ENCODE peak calls at places on chromosomes 11 and 22, in five cellular contexts. P is H9, B is cardiac muscle cell, C is kidney, Y is pancreas. R is an unnamed sample.

GRCh38 chr22:43128928-43129424 is 14.2 kb downstream of the MCAT start:
- DNase-seq in P (no peak), B (no peak), C (no peak), Y (peak), R (no peak)

GRCh38 chr11:60750911-60751310 is 5.8 kb upstream of the MS4A15 start:
- DNase-seq in P (no peak), B (no peak), C (no peak), Y (no peak), R (no peak)

GRCh38 chr11:99693941-99694492 is 673.3 kb downstream of the CNTN5 start:
- DNase-seq in P (no peak), B (peak), C (no peak), Y (no peak), R (no peak)

GRCh38 chr11:46294365-46295309 is 17.2 kb downstream of the CREB3L1 start:
- DNase-seq in P (peak), B (peak), C (peak), Y (no peak), R (peak)

GRCh38 chr22:24107668-24108067 is 73.6 kb upstream of the SUSD2 start:
- DNase-seq in P (no peak), B (peak), C (peak), Y (no peak), R (peak)

GRCh38 chr22:50016308-50016987 is 3.9 kb upstream of the IL17REL start:
- DNase-seq in P (no peak), B (no peak), C (peak), Y (peak), R (no peak)

GRCh38 chr11:69130586-69131566 is 24.9 kb upstream of the SMIM38 start:
- DNase-seq in P (peak), B (no peak), C (peak), Y (no peak), R (no peak)

GRCh38 chr11:15327786-15328231 is 213.1 kb downstream of the INSC start:
- DNase-seq in P (peak), B (peak), C (peak), Y (peak), R (peak)

GRCh38 chr11:37972691-37973090 is 1374.7 kb upstream of the RAG2 start:
- DNase-seq in P (no peak), B (peak), C (no peak), Y (no peak), R (no peak)

GRCh38 chr11:113553905-113554304 is 78.7 kb upstream of the DRD2 start:
- DNase-seq in P (no peak), B (no peak), C (no peak), Y (no peak), R (no peak)

GRCh38 chr22:45684169-45684568 is 12.5 kb downstream of the ATXN10 start:
- DNase-seq in P (no peak), B (no peak), C (no peak), Y (no peak), R (no peak)

GRCh38 chr22:19721486-19722172 is 1.7 kb upstream of the GP1BB start:
- DNase-seq in P (no peak), B (no peak), C (no peak), Y (peak), R (no peak)

GRCh38 chr11:114311946-114312345 is 15.7 kb downstream of the NNMT start:
- DNase-seq in P (no peak), B (peak), C (no peak), Y (no peak), R (no peak)

GRCh38 chr22:30830907-30831306 is 136.2 kb downstream of the OSBP2 start:
- DNase-seq in P (no peak), B (peak), C (no peak), Y (no peak), R (peak)

GRCh38 chr11:68839054-68839865 is 2.5 kb downstream of the CPT1A start:
- DNase-seq in P (peak), B (peak), C (peak), Y (peak), R (peak)

GRCh38 chr22:44261861-44262595 is 50.7 kb downstream of the SHISAL1 start:
- DNase-seq in P (peak), B (peak), C (no peak), Y (no peak), R (no peak)

GRCh38 chr11:79179087-79179486 is 261.7 kb downstream of the TENM4 start:
- DNase-seq in P (no peak), B (no peak), C (no peak), Y (no peak), R (peak)

GRCh38 chr11:131108780-131109179 is 192.5 kb upstream of the SNX19 start:
- DNase-seq in P (no peak), B (no peak), C (no peak), Y (no peak), R (peak)

GRCh38 chr11:115535781-115536180 is 31.6 kb upstream of the CADM1 start:
- DNase-seq in P (no peak), B (no peak), C (no peak), Y (no peak), R (no peak)

GRCh38 chr22:38176170-38176741 is 5.4 kb downstream of the PLA2G6 start:
- DNase-seq in P (no peak), B (peak), C (peak), Y (no peak), R (peak)

GRCh38 chr11:22169833-22170232 is 23.1 kb upstream of the ANO5 start:
- DNase-seq in P (no peak), B (no peak), C (no peak), Y (no peak), R (no peak)

GRCh38 chr11:125572916-125573315 is 3.6 kb downstream of the EI24 start:
- DNase-seq in P (no peak), B (no peak), C (no peak), Y (no peak), R (no peak)

GRCh38 chr22:35341090-35341874 is 39.6 kb upstream of the HMOX1 start:
- DNase-seq in P (no peak), B (no peak), C (peak), Y (no peak), R (no peak)

GRCh38 chr22:35335468-35335867 is 35.8 kb downstream of the TOM1 start:
- DNase-seq in P (no peak), B (no peak), C (no peak), Y (peak), R (no peak)

GRCh38 chr22:35334010-35334409 is 34.3 kb downstream of the TOM1 start:
- DNase-seq in P (no peak), B (no peak), C (no peak), Y (no peak), R (no peak)

GRCh38 chr22:35335936-35336781 is 36.5 kb downstream of the TOM1 start:
- DNase-seq in P (no peak), B (no peak), C (peak), Y (peak), R (no peak)

GRCh38 chr22:35337932-35338331 is 38.2 kb downstream of the TOM1 start:
- DNase-seq in P (peak), B (no peak), C (peak), Y (no peak), R (no peak)
- TF ChIP-seq CTCF in P (peak), B (no peak), C (no peak), Y (no peak), R (no peak)

DNA sequence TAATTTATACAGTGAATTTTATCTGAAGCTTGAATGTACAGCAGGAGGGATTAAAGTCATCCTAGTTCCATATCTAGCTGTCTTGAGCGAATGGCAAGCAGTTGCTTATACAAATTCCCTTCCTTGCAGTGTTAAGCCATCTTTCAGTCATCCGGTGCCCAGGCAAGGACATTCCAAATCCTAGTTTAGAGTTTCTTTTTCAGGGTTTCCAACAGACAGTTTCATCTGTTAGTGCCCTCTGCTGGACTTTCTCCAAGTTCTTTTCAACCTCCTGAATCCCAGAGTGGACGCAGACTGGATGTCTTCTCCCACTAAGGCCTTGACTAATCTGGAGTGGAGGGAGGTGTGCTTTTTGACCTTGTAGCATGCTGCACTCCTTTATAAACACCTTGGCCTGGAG is 45.4 kb downstream of the GRAMD1B start:
- DNase-seq in P (no peak), B (peak), C (no peak), Y (no peak), R (peak)
- TF ChIP-seq CTCF in P (peak), B (peak), C (peak), Y (no peak), R (peak)

DNA sequence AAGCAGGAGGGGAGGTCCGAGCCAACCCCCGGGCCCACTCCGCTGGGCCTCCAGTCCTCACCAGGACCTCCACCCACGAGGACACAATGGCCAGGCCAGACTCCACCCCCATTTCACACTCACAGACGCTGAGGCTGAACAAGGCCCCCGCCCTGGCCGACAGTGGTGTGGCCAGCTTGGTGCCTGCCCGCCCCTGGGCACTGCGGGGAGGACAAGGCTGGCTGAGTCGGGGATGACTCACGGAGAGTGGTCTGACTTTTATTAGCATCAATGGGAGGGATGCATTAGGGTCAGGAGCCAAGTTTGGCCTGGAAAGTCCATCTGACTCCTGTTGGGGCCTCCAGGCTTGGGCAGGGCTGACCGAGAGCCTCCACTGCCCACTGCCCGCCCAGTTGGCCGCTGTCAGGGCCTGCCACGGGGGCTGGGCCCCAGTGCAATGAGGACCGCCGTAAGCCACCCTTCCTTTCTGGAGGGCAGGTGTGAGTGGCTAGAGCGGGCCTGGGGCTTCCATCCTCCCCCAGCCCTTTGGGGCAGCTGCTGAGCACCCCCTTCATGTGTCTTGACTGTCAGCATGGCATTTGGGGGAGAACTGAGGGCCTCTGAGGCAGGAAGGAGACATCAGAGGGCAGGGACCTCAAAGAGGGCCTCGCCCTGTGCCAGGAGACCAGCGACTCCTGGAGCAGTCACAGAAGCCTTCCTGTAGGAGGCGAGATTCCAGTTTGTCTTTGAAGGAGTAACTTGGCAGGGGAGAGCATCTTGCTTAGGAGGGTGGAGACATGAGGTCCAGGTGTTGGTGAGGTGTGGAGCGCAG is 10.6 kb downstream of the TSPAN32 start:
- DNase-seq in P (no peak), B (peak), C (peak), Y (peak), R (peak)
- TF ChIP-seq CTCF in P (peak), B (no peak), C (no peak), Y (no peak), R (no peak)

GRCh38 chr11:102284008-102284407 is 33.3 kb upstream of the BIRC3 start:
- DNase-seq in P (no peak), B (no peak), C (no peak), Y (no peak), R (no peak)

GRCh38 chr11:102280237-102280833 is 36.9 kb upstream of the BIRC3 start:
- DNase-seq in P (no peak), B (no peak), C (no peak), Y (no peak), R (no peak)

GRCh38 chr11:102276302-102277182 is 40.7 kb upstream of the BIRC3 start:
- DNase-seq in P (no peak), B (peak), C (no peak), Y (no peak), R (peak)

GRCh38 chr11:102283088-102283487 is 34.2 kb upstream of the BIRC3 start:
- DNase-seq in P (no peak), B (no peak), C (no peak), Y (no peak), R (peak)

GRCh38 chr11:102279641-102280170 is 37.6 kb upstream of the BIRC3 start:
- DNase-seq in P (no peak), B (peak), C (no peak), Y (no peak), R (peak)
- TF ChIP-seq CTCF in P (no peak), B (peak), C (no peak), Y (no peak), R (peak)

GRCh38 chr11:65888163-65888814 is at the start of gene FIBP:
- DNase-seq in P (peak), B (peak), C (peak), Y (peak), R (peak)

GRCh38 chr11:65890324-65891179 is at the start of gene CCDC85B:
- DNase-seq in P (peak), B (peak), C (peak), Y (peak), R (peak)

GRCh38 chr11:65894034-65894591 is 3.6 kb downstream of the CCDC85B start:
- DNase-seq in P (no peak), B (no peak), C (peak), Y (peak), R (no peak)

GRCh38 chr11:65892661-65893317 is 2.3 kb downstream of the CCDC85B start:
- DNase-seq in P (no peak), B (no peak), C (peak), Y (peak), R (no peak)

GRCh38 chr11:65891180-65892136 is 985 bp downstream of the CCDC85B start:
- DNase-seq in P (peak), B (peak), C (peak), Y (peak), R (no peak)
- TF ChIP-seq CTCF in P (peak), B (peak), C (peak), Y (no peak), R (peak)

DNA sequence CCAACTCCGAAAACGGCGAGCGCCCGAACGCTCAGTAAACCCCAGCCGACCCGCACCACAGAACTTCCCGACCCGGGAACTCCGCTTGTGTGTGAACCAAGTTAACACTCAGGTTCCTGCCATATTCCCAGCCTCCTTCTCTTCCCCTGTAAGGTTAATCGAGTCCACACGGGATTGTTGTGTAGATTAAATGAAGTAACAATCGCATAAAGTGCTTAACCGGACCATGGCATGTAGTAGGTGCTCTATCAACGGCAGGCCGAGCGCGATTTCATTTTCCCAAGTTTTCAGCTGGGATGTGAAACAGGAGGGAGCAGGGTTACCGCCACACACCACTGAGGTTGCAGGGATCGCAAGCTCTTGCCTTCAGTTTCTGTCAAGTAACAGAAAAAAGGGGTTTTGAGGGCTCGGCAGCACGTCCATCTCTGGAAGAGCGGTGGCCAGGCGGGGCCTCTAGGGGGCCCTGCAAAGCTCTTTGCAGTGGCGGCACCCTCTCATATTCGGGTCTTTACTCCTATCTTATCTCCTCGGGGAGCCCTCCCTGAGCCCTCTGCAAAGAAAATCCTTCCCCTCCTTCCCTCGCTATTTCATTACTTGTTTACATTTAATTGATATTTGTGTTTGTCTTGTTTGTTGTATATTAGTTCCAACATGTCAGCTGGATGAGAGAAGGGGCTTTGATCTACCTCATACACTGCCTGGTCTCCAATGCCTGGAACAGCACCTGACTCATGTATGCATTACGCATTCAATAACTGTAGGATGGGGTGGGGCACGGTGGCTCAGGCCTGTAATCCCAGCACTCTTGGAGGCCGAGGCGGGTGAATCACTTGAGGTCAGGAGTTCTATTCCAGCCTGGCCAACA is 792 bp upstream of the PLEKHA7 start:
- DNase-seq in P (peak), B (peak), C (no peak), Y (no peak), R (no peak)
- TF ChIP-seq CTCF in P (peak), B (peak), C (peak), Y (peak), R (peak)

GRCh38 chr11:2975594-2975993 is 16.5 kb downstream of the NAP1L4 start:
- DNase-seq in P (peak), B (peak), C (no peak), Y (no peak), R (peak)
- TF ChIP-seq CTCF in P (peak), B (peak), C (peak), Y (peak), R (peak)

GRCh38 chr22:26977741-26978140 is 320.4 kb downstream of the MIAT start:
- DNase-seq in P (no peak), B (peak), C (no peak), Y (no peak), R (no peak)

GRCh38 chr22:26974914-26975313 is 317.5 kb downstream of the MIAT start:
- DNase-seq in P (no peak), B (no peak), C (no peak), Y (no peak), R (no peak)

GRCh38 chr22:26979294-26979693 is 321.9 kb downstream of the MIAT start:
- DNase-seq in P (no peak), B (peak), C (no peak), Y (no peak), R (no peak)

GRCh38 chr22:26975381-26975780 is 318.0 kb downstream of the MIAT start:
- DNase-seq in P (no peak), B (peak), C (no peak), Y (no peak), R (peak)

DNA sequence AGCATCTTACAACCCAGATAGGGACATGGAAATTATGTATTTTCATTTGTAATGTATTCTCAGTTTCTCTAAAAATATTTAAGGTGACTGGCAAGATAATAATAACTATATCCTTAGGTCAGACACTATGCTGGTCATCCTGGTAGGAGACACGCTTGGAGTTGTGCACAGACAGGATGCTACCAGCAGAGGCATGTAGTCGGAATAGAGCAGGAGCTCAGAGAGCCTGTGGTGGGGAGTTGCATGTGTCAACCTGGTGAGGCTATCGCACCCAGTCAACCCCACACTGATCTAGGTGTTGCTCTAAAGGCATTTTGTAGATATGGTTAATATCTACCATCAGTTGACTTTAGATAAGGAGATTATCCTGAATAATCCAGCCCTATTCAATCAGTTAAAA is 318.5 kb downstream of the MIAT start:
- DNase-seq in P (no peak), B (no peak), C (no peak), Y (no peak), R (no peak)
- TF ChIP-seq CTCF in P (peak), B (no peak), C (no peak), Y (no peak), R (no peak)